ENCODE peak calls at places on chromosomes 7 and 10, in five cellular contexts. I is OCI-LY7, F is fibroblast of the aortic adventitia, V is GM12864, U is left lung. A is an unnamed sample.
A peak's percentile ranks its signal among the peaks of the same experiment; 100 is the strongest.

GRCh38 chr7:230274-230673 is 37.9 kb downstream of the FAM20C start:
- DNase-seq in V (no peak), U (no peak), I (no peak), F (no peak), A (no peak)

GRCh38 chr7:155357573-155358041 is 59.9 kb downstream of the INSIG1 start:
- DNase-seq in V (no peak), I (no peak), F (peak; percentile 58), U (peak; percentile 78), A (no peak)

GRCh38 chr10:120586471-120586872 is 129.4 kb downstream of the PLPP4 start:
- DNase-seq in F (peak; percentile 52), I (no peak), U (no peak), V (no peak), A (peak; percentile 78)

GRCh38 chr7:46568420-46569116 is 647.5 kb upstream of the IGFBP3 start:
- DNase-seq in U (no peak), V (no peak), F (no peak), I (no peak), A (no peak)

GRCh38 chr10:114714281-114714741 is 56.2 kb upstream of the ABLIM1 start:
- DNase-seq in V (no peak), U (no peak), I (no peak), F (peak; percentile 80), A (peak; percentile 93)

GRCh38 chr7:46015107-46015868 is 94.2 kb upstream of the IGFBP3 start:
- DNase-seq in V (no peak), U (no peak), F (no peak), I (no peak), A (peak; percentile 23)

GRCh38 chr10:118960166-118961090 is 69.1 kb upstream of the NANOS1 start:
- DNase-seq in V (no peak), F (peak; percentile 67), U (no peak), I (no peak), A (no peak)

GRCh38 chr7:116588225-116588624 is 63.4 kb downstream of the CAV1 start:
- DNase-seq in V (no peak), I (peak; percentile 4), F (peak; percentile 73), U (no peak), A (peak; percentile 83)

GRCh38 chr10:31770307-31770902 is 158.2 kb downstream of the ARHGAP12 start:
- DNase-seq in U (no peak), V (no peak), I (peak; percentile 47), F (no peak), A (no peak)

GRCh38 chr10:104548090-104548489 is 93.0 kb upstream of the SORCS3 start:
- DNase-seq in V (no peak), F (peak; percentile 22), I (no peak), U (no peak), A (peak; percentile 48)

GRCh38 chr7:140005754-140006503 is 56.8 kb downstream of the PARP12 start:
- DNase-seq in U (no peak), I (no peak), V (no peak), F (peak; percentile 9), A (no peak)

GRCh38 chr7:134605978-134606923 is 40.4 kb upstream of the BPGM start:
- DNase-seq in F (peak; percentile 88), U (no peak), I (peak; percentile 66), V (peak; percentile 27), A (peak; percentile 59)

GRCh38 chr7:85828654-85829053 is 641.8 kb upstream of the SEMA3D start:
- DNase-seq in I (no peak), U (no peak), F (peak; percentile 1), V (no peak), A (no peak)

GRCh38 chr10:13984647-13985155 is 346.0 kb downstream of the FRMD4A start:
- DNase-seq in I (no peak), U (no peak), F (peak; percentile 91), V (no peak), A (peak; percentile 92)

GRCh38 chr10:84158549-84158948 is 15.1 kb upstream of the GPR15LG start:
- DNase-seq in I (no peak), V (no peak), F (no peak), U (no peak), A (no peak)

GRCh38 chr10:84156009-84156408 is 16.7 kb downstream of the GHITM start:
- DNase-seq in I (no peak), V (no peak), U (no peak), F (no peak), A (no peak)

GRCh38 chr10:84158061-84158460 is 15.5 kb upstream of the GPR15LG start:
- DNase-seq in F (no peak), I (no peak), U (no peak), V (no peak), A (no peak)

GRCh38 chr10:84155521-84155920 is 16.2 kb downstream of the GHITM start:
- DNase-seq in F (no peak), U (no peak), V (no peak), I (no peak), A (no peak)

GRCh38 chr10:84156768-84157167 is 16.8 kb upstream of the GPR15LG start:
- DNase-seq in V (no peak), I (no peak), F (peak; percentile 2), U (no peak), A (no peak)
- TF ChIP-seq CTCF in V (no peak), I (no peak), F (no peak), U (no peak), A (no peak)

DNA sequence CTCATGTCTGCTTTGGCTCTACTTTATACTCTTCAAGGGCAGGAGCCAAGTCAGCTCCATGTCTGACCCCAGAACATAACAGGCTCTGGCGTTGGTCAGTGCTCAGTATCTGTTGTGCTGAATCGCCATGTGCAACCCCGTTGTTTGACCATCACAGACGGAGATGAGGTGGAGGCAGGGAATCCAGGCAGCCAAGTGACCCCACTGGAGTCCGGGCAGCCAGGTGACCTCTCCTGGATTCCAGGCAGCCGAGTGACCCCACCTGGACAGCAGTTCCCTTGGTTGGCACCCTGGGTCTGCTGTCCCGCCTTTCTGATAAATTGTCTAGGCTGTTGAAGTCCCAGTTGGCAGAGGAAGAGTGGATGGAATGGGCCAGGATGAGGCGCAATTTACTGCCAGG is 232.2 kb downstream of the TCERG1L start:
- DNase-seq in I (no peak), F (no peak), U (no peak), V (no peak), A (no peak)
- TF ChIP-seq CTCF in I (no peak), F (no peak), U (no peak), V (no peak), A (no peak)

GRCh38 chr7:151223728-151224127 is 3.3 kb downstream of the ABCF2 start:
- DNase-seq in I (no peak), V (no peak), U (no peak), F (no peak), A (no peak)
- TF ChIP-seq CTCF in I (peak; percentile 22), V (no peak), U (no peak), F (no peak), A (no peak)

GRCh38 chr10:29535012-29535777 is 99.6 kb downstream of the SVIL start:
- DNase-seq in V (no peak), F (peak; percentile 80), U (no peak), I (no peak), A (peak; percentile 92)
- TF ChIP-seq CTCF in V (peak; percentile 44), F (peak; percentile 90), U (no peak), I (peak; percentile 65), A (peak; percentile 90)

DNA sequence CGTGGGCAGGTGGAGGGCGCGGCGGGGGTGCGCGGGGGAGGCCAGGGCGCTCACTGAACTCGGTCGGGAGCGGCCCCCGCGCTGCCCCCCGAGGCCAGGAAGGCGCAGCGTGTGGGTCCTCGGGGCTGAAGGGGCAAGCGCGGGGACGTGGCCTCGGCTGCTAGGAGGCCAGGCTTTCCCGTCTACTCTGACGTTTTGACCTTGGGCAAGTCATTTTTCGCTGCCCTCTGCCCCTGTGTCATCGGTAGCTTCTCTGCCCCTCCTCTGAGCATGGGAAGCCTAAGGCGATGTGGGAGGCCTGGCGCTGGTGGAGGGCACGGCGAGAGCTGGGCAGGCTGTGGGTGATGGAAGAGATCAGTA is 456 bp downstream of the FBH1 start:
- DNase-seq in V (no peak), U (no peak), I (peak; percentile 29), F (no peak), A (no peak)
- TF ChIP-seq CTCF in V (no peak), U (no peak), I (no peak), F (no peak), A (no peak)

GRCh38 chr7:29115753-29116152 is 30.6 kb downstream of the CPVL start:
- DNase-seq in V (no peak), F (no peak), U (no peak), I (no peak), A (no peak)

GRCh38 chr7:29112721-29113120 is 33.6 kb downstream of the CPVL start:
- DNase-seq in U (no peak), V (no peak), I (no peak), F (no peak), A (no peak)

GRCh38 chr7:29115130-29115529 is 31.2 kb downstream of the CPVL start:
- DNase-seq in V (no peak), U (no peak), I (no peak), F (no peak), A (no peak)

GRCh38 chr7:29116361-29116760 is 30.0 kb downstream of the CPVL start:
- DNase-seq in V (no peak), I (no peak), F (no peak), U (no peak), A (no peak)

GRCh38 chr7:29113384-29114102 is 32.8 kb downstream of the CPVL start:
- DNase-seq in F (peak; percentile 31), V (no peak), U (no peak), I (peak; percentile 2), A (peak; percentile 1)
- TF ChIP-seq CTCF in F (peak; percentile 33), V (peak; percentile 34), U (no peak), I (peak; percentile 48), A (peak; percentile 27)

GRCh38 chr10:36036137-36036536 is 394.0 kb upstream of the FZD8 start:
- DNase-seq in F (no peak), V (no peak), U (no peak), I (no peak), A (no peak)

GRCh38 chr10:36038316-36038715 is 396.2 kb upstream of the FZD8 start:
- DNase-seq in F (no peak), I (no peak), U (no peak), V (no peak), A (no peak)

GRCh38 chr10:36042135-36042534 is 400.0 kb upstream of the FZD8 start:
- DNase-seq in F (no peak), V (no peak), I (no peak), U (no peak), A (no peak)
- TF ChIP-seq CTCF in F (no peak), V (no peak), I (no peak), U (no peak), A (no peak)

GRCh38 chr7:132577206-132578049 is 1.2 kb upstream of the PLXNA4 start:
- DNase-seq in U (peak; percentile 81), I (no peak), F (peak; percentile 76), V (no peak), A (peak; percentile 78)
- TF ChIP-seq CTCF in U (no peak), I (no peak), F (peak; percentile 6), V (no peak), A (peak; percentile 26)

GRCh38 chr10:97179731-97180366 is 5.9 kb downstream of the SLIT1 start:
- DNase-seq in I (no peak), F (no peak), V (no peak), U (peak; percentile 77), A (no peak)
- TF ChIP-seq CTCF in I (peak; percentile 14), F (peak; percentile 33), V (peak; percentile 25), U (no peak), A (peak; percentile 30)

A was measured in astrocyte of the spinal cord.